ENCODE peak calls at places on chromosomes 2 and 18, in four cellular contexts. One of them, this sample, is unnamed.

GRCh38 chr2:12076810-12077209 is 330.4 kb downstream of the LPIN1 start:
- DNase-seq in ACHN: peak
- DNase-seq in mammary epithelial cell: peak
- DNase-seq in MCF 10A: peak
- DNase-seq in this sample: no peak

GRCh38 chr2:134107402-134107801 is 146.5 kb upstream of the MGAT5 start:
- DNase-seq in ACHN: no peak
- DNase-seq in MCF 10A: no peak
- DNase-seq in mammary epithelial cell: no peak
- DNase-seq in this sample: no peak

GRCh38 chr2:102226612-102227351 is 40.0 kb downstream of the IL1RL2 start:
- DNase-seq in ACHN: no peak
- DNase-seq in MCF 10A: no peak
- DNase-seq in mammary epithelial cell: no peak
- DNase-seq in this sample: no peak

GRCh38 chr2:118089015-118089800 is 937 bp downstream of the INSIG2 start:
- DNase-seq in ACHN: peak
- DNase-seq in MCF 10A: peak
- DNase-seq in mammary epithelial cell: peak
- DNase-seq in this sample: no peak

GRCh38 chr2:190592831-190593230 is 56.1 kb upstream of the NAB1 start:
- DNase-seq in ACHN: no peak
- DNase-seq in MCF 10A: no peak
- DNase-seq in mammary epithelial cell: no peak
- DNase-seq in this sample: no peak

GRCh38 chr2:209773377-209773776 is 1.7 kb downstream of the UNC80 start:
- DNase-seq in MCF 10A: no peak
- DNase-seq in ACHN: no peak
- DNase-seq in mammary epithelial cell: no peak
- DNase-seq in this sample: no peak

GRCh38 chr2:201642579-201643215 is 606 bp downstream of the TMEM237 start:
- DNase-seq in mammary epithelial cell: peak
- DNase-seq in MCF 10A: peak
- DNase-seq in ACHN: peak
- DNase-seq in this sample: peak

GRCh38 chr18:52237551-52237950 is 102.4 kb upstream of the DCC start:
- DNase-seq in MCF 10A: peak
- DNase-seq in ACHN: no peak
- DNase-seq in mammary epithelial cell: peak
- DNase-seq in this sample: no peak

GRCh38 chr2:61853086-61853847 is 593 bp downstream of the FAM161A start:
- DNase-seq in MCF 10A: peak
- DNase-seq in mammary epithelial cell: peak
- DNase-seq in ACHN: peak
- DNase-seq in this sample: peak

GRCh38 chr2:18623782-18624181 is 34.4 kb upstream of the NT5C1B start:
- DNase-seq in ACHN: peak
- DNase-seq in mammary epithelial cell: peak
- DNase-seq in MCF 10A: peak
- DNase-seq in this sample: no peak

GRCh38 chr2:133936096-133936495 is 317.8 kb upstream of the MGAT5 start:
- DNase-seq in ACHN: no peak
- DNase-seq in MCF 10A: no peak
- DNase-seq in mammary epithelial cell: no peak
- DNase-seq in this sample: no peak

GRCh38 chr2:101704046-101704466 is 6.5 kb downstream of the MAP4K4 start:
- DNase-seq in ACHN: no peak
- DNase-seq in MCF 10A: peak
- DNase-seq in mammary epithelial cell: peak
- DNase-seq in this sample: no peak